ENCODE peak calls at places on chromosomes 3 and 15, in seven cellular contexts. One of them, this sample, is unnamed.

GRCh38 chr15:63191895-63192603 is 2.6 kb downstream of the RAB8B start:
- DNase-seq in AG04450: no peak
- DNase-seq in heart right ventricle: no peak
- DNase-seq in cardiac muscle cell: peak; percentile 52
- DNase-seq in lower lobe of right lung: no peak
- DNase-seq in ovary: no peak
- DNase-seq in brain microvascular endothelial cell: no peak
- DNase-seq in this sample: no peak

GRCh38 chr3:72123908-72124441 is 339.0 kb upstream of the PROK2 start:
- DNase-seq in AG04450: peak; percentile 34
- DNase-seq in heart right ventricle: peak; percentile 62
- DNase-seq in cardiac muscle cell: peak; percentile 88
- DNase-seq in lower lobe of right lung: no peak
- DNase-seq in ovary: no peak
- DNase-seq in brain microvascular endothelial cell: peak; percentile 90
- DNase-seq in this sample: peak; percentile 64

GRCh38 chr3:142981108-142981507 is 17.6 kb upstream of the PAQR9 start:
- DNase-seq in AG04450: no peak
- DNase-seq in heart right ventricle: no peak
- DNase-seq in cardiac muscle cell: no peak
- DNase-seq in lower lobe of right lung: no peak
- DNase-seq in ovary: no peak
- DNase-seq in brain microvascular endothelial cell: no peak
- DNase-seq in this sample: no peak

GRCh38 chr3:11195201-11195600 is 40.9 kb downstream of the HRH1 start:
- DNase-seq in AG04450: no peak
- DNase-seq in heart right ventricle: no peak
- DNase-seq in cardiac muscle cell: no peak
- DNase-seq in lower lobe of right lung: no peak
- DNase-seq in ovary: no peak
- DNase-seq in brain microvascular endothelial cell: no peak
- DNase-seq in this sample: no peak

GRCh38 chr3:56629451-56629850 is 53.6 kb downstream of the TASOR start:
- DNase-seq in AG04450: no peak
- DNase-seq in heart right ventricle: no peak
- DNase-seq in cardiac muscle cell: no peak
- DNase-seq in lower lobe of right lung: no peak
- DNase-seq in ovary: no peak
- DNase-seq in brain microvascular endothelial cell: no peak
- DNase-seq in this sample: no peak

GRCh38 chr15:90062729-90063684 is 39.3 kb downstream of the IDH2 start:
- DNase-seq in AG04450: no peak
- DNase-seq in heart right ventricle: no peak
- DNase-seq in cardiac muscle cell: no peak
- DNase-seq in lower lobe of right lung: no peak
- DNase-seq in ovary: no peak
- DNase-seq in brain microvascular endothelial cell: no peak
- DNase-seq in this sample: no peak

GRCh38 chr3:59451041-59451763 is 401.4 kb upstream of the CFAP20DC start:
- DNase-seq in AG04450: no peak
- DNase-seq in heart right ventricle: peak; percentile 12
- DNase-seq in cardiac muscle cell: no peak
- DNase-seq in lower lobe of right lung: no peak
- DNase-seq in ovary: no peak
- DNase-seq in brain microvascular endothelial cell: no peak
- DNase-seq in this sample: no peak

GRCh38 chr3:32913790-32914446 is 37.5 kb upstream of the CCR4 start:
- DNase-seq in AG04450: no peak
- DNase-seq in heart right ventricle: no peak
- DNase-seq in cardiac muscle cell: peak; percentile 86
- DNase-seq in lower lobe of right lung: no peak
- DNase-seq in ovary: peak; percentile 53
- DNase-seq in brain microvascular endothelial cell: no peak
- DNase-seq in this sample: peak; percentile 87

GRCh38 chr3:129068291-129068886 is 7.8 kb downstream of the GP9 start:
- DNase-seq in AG04450: no peak
- DNase-seq in heart right ventricle: no peak
- DNase-seq in cardiac muscle cell: peak; percentile 52
- DNase-seq in lower lobe of right lung: no peak
- DNase-seq in ovary: peak; percentile 72
- DNase-seq in brain microvascular endothelial cell: no peak
- DNase-seq in this sample: no peak
- H3K4me3 ChIP-seq in AG04450: peak overlapping the region; percentile 41
- H3K4me3 ChIP-seq in heart right ventricle: peak overlapping the region; percentile 38
- H3K4me3 ChIP-seq in cardiac muscle cell: no peak overlapping the region
- H3K4me3 ChIP-seq in lower lobe of right lung: peak overlapping the region; percentile 54
- H3K4me3 ChIP-seq in ovary: peak overlapping the region; percentile 12
- H3K4me3 ChIP-seq in brain microvascular endothelial cell: peak overlapping the region; percentile 47
- H3K4me3 ChIP-seq in this sample: no peak overlapping the region

DNA sequence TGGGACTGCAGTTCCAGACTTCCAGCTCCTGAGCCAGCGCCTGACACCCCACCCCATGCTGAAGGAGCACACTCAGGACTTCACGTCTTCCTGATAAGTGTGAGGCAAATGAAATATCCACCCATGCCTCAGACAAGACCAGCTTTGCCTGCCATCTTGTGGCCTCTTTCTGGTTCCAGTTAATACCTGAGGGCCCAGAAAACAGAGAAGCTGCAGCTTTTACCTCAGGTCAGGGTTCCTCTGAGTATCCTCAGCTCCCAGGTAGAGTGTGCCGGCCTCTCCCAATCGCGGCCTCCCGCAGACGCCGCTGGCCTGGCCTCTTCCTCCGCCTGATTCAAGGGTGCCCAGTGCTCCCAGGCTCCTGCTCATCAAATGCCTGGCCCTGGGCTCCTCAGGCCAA is 5.1 kb upstream of the KLHL6 start:
- DNase-seq in AG04450: no peak
- DNase-seq in heart right ventricle: no peak
- DNase-seq in cardiac muscle cell: no peak
- DNase-seq in lower lobe of right lung: no peak
- DNase-seq in ovary: no peak
- DNase-seq in brain microvascular endothelial cell: no peak
- DNase-seq in this sample: no peak
- TF ChIP-seq CTCF in AG04450: no peak
- TF ChIP-seq CTCF in heart right ventricle: no peak
- TF ChIP-seq CTCF in cardiac muscle cell: no peak
- TF ChIP-seq CTCF in lower lobe of right lung: peak; percentile 35
- TF ChIP-seq CTCF in ovary: no peak
- TF ChIP-seq CTCF in brain microvascular endothelial cell: peak; percentile 38
- TF ChIP-seq CTCF in this sample: peak; percentile 27

DNA sequence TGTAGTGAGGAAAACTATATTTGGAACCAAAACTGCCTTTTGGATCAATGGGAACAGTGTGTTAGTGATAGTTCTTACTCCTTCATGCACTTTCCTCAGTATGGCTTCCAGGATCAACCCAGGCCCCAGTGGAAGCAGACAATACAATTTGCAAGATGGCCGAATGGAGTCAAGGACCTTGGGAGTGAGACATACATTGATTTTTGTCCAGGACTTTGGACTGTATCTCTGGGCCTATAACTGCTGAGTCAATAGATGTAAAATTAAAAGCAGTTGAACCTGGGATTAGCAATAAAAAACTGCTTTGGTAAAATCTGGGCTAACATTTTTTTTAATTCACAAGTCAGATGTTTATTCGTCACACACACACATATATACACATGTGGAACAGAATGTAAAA is 1.8 kb downstream of the ARRDC4 start:
- DNase-seq in AG04450: no peak
- DNase-seq in heart right ventricle: no peak
- DNase-seq in cardiac muscle cell: no peak
- DNase-seq in lower lobe of right lung: no peak
- DNase-seq in ovary: no peak
- DNase-seq in brain microvascular endothelial cell: no peak
- DNase-seq in this sample: no peak
- H3K4me3 ChIP-seq in AG04450: no peak overlapping the region
- H3K4me3 ChIP-seq in heart right ventricle: peak overlapping the region; percentile 97
- H3K4me3 ChIP-seq in cardiac muscle cell: peak overlapping the region; percentile 96
- H3K4me3 ChIP-seq in lower lobe of right lung: peak overlapping the region; percentile 80
- H3K4me3 ChIP-seq in ovary: peak overlapping the region; percentile 90
- H3K4me3 ChIP-seq in brain microvascular endothelial cell: no peak overlapping the region
- H3K4me3 ChIP-seq in this sample: no peak overlapping the region

DNA sequence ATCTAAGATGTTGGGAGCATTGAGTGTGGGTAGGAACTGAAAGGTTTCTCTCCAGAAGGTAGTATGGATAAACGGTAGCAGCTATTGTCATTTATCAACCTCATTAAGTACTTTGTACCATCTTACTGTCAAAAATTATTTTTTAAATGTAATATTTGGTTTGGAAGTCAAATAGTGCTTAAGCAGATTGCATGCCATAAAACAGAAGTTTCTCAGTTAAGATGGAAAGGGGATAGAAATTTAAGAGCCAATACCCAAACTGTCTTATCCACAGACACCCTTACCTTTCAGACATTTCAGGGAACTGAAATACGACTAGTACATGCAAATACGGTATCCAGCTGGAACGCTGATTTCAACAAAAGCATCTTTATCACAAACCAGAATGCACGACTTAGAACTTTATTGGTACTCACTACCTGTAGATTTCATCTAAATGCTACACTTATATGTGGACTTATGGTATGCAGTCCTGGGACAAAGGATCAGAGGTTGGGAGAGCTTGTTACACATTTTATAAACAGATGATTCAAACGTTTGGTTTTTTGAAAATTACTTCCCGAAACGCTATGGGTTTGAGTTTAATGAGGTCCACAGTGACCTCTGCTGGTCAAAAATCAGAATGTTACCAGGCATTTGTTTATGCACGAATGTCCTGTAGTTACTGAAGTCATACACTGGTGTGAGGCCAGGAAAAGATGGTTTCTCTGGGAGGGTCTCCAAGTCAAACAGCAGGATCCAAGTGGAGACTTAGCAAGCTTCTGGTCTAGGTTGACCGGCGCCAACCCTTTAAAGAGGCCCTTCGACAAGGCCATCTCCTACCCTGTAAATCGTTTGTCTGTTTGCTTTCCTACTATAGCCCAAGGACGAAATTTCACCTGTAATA is 45.7 kb upstream of the DUT start:
- DNase-seq in AG04450: peak; percentile 82
- DNase-seq in heart right ventricle: peak; percentile 61
- DNase-seq in cardiac muscle cell: peak; percentile 84
- DNase-seq in lower lobe of right lung: no peak
- DNase-seq in ovary: no peak
- DNase-seq in brain microvascular endothelial cell: peak; percentile 91
- DNase-seq in this sample: peak; percentile 47
- TF ChIP-seq CTCF in AG04450: peak; percentile 66
- TF ChIP-seq CTCF in heart right ventricle: peak; percentile 56
- TF ChIP-seq CTCF in cardiac muscle cell: peak; percentile 62
- TF ChIP-seq CTCF in lower lobe of right lung: peak; percentile 75
- TF ChIP-seq CTCF in ovary: peak; percentile 75
- TF ChIP-seq CTCF in brain microvascular endothelial cell: peak; percentile 70
- TF ChIP-seq CTCF in this sample: peak; percentile 62

DNA sequence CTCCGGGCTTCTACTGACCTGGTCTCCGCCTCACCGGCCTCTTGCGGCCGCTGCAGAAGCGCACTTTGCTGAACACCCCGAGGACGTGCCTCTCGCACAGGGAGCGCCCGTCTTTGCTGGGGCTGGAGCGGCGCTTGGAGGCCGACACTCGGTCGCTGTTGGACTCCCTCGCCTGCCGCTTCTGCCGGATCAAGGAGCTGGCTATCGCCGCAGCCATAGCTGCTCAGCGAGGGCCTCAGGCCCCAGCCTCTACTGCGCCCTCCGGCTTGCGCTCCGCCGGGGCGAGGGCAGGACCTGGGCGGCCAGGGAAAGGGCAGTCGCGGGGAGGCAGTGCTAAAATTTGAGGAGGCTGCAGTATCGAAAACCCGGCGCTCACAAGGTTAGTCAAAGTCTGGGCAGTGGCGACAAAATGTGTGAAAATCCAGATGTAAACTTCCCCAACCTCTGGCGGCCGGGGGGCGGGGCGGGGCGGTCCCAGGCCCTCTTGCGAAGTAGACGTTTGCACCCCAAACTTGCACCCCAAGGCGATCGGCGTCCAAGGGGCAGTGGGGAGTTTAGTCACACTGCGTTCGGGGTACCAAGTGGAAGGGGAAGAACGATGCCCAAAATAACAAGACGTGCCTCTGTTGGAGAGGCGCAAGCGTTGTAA is 319.2 kb downstream of the FGF12 start:
- DNase-seq in AG04450: no peak
- DNase-seq in heart right ventricle: peak; percentile 11
- DNase-seq in cardiac muscle cell: peak; percentile 48
- DNase-seq in lower lobe of right lung: no peak
- DNase-seq in ovary: no peak
- DNase-seq in brain microvascular endothelial cell: no peak
- DNase-seq in this sample: no peak
- H3K4me3 ChIP-seq in AG04450: no peak overlapping the region
- H3K4me3 ChIP-seq in heart right ventricle: peak overlapping the region; percentile 50
- H3K4me3 ChIP-seq in cardiac muscle cell: peak overlapping the region; percentile 55
- H3K4me3 ChIP-seq in lower lobe of right lung: peak overlapping the region; percentile 53
- H3K4me3 ChIP-seq in ovary: peak overlapping the region; percentile 38
- H3K4me3 ChIP-seq in brain microvascular endothelial cell: peak overlapping the region; percentile 64
- H3K4me3 ChIP-seq in this sample: no peak overlapping the region

GRCh38 chr3:49636883-49637609 is 37.1 kb upstream of the APEH start:
- DNase-seq in AG04450: no peak
- DNase-seq in heart right ventricle: no peak
- DNase-seq in cardiac muscle cell: no peak
- DNase-seq in lower lobe of right lung: peak; percentile 14
- DNase-seq in ovary: no peak
- DNase-seq in brain microvascular endothelial cell: no peak
- DNase-seq in this sample: no peak

GRCh38 chr3:49638445-49638844 is 35.7 kb upstream of the APEH start:
- DNase-seq in AG04450: no peak
- DNase-seq in heart right ventricle: no peak
- DNase-seq in cardiac muscle cell: peak; percentile 15
- DNase-seq in lower lobe of right lung: no peak
- DNase-seq in ovary: no peak
- DNase-seq in brain microvascular endothelial cell: peak; percentile 42
- DNase-seq in this sample: no peak

GRCh38 chr3:49630784-49631183 is 43.4 kb upstream of the APEH start:
- DNase-seq in AG04450: no peak
- DNase-seq in heart right ventricle: no peak
- DNase-seq in cardiac muscle cell: peak; percentile 6
- DNase-seq in lower lobe of right lung: no peak
- DNase-seq in ovary: no peak
- DNase-seq in brain microvascular endothelial cell: no peak
- DNase-seq in this sample: no peak

GRCh38 chr3:49639551-49639950 is 34.6 kb upstream of the APEH start:
- DNase-seq in AG04450: no peak
- DNase-seq in heart right ventricle: no peak
- DNase-seq in cardiac muscle cell: no peak
- DNase-seq in lower lobe of right lung: no peak
- DNase-seq in ovary: no peak
- DNase-seq in brain microvascular endothelial cell: no peak
- DNase-seq in this sample: no peak

DNA sequence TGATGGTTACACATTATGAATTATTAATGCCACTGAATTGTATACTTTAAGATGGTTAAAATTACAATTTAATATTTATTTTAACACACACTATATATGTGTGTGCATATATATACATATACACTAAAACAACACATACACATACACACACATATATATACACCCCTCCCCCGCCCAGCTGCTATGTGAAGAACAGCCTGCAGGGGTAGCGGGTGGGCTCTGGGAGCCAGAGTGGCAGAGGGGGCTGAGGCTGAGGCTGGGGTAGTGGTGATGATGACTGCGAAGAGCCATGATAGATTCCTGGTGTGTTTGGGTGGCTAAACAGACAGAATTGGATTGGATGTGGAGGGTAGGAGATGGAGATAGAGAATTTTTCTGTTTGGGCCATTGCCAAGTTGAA is 39.4 kb upstream of the APEH start:
- DNase-seq in AG04450: no peak
- DNase-seq in heart right ventricle: no peak
- DNase-seq in cardiac muscle cell: no peak
- DNase-seq in lower lobe of right lung: no peak
- DNase-seq in ovary: no peak
- DNase-seq in brain microvascular endothelial cell: no peak
- DNase-seq in this sample: no peak
- TF ChIP-seq CTCF in AG04450: no peak
- TF ChIP-seq CTCF in heart right ventricle: no peak
- TF ChIP-seq CTCF in cardiac muscle cell: no peak
- TF ChIP-seq CTCF in lower lobe of right lung: no peak
- TF ChIP-seq CTCF in ovary: no peak
- TF ChIP-seq CTCF in brain microvascular endothelial cell: no peak
- TF ChIP-seq CTCF in this sample: no peak

This sample was measured in AG09309.